ENCODE peak calls at places on chromosomes 4 and X, in five cellular contexts. P is endothelial cell of umbilical vein; R is AG20443; N is choroid plexus epithelial cell; T is stimulated activated CD4-positive, alpha-beta T cell treated with anti-CD3 and anti-CD28 coated beads, Interleukin-2, amount 100 ng/mL, for 24 hours. B is an unnamed sample.
A peak's percentile ranks its signal among the peaks of the same experiment; 100 is the strongest.

GRCh38 chr4:8404791-8405515 is 35.6 kb downstream of the ACOX3 start:
- DNase-seq in R (no peak), P (no peak), N (no peak), T (no peak), B (no peak)

GRCh38 chr4:163448541-163449203 is 24.9 kb downstream of the TKTL2 start:
- DNase-seq in T (no peak), N (peak; percentile 50), P (no peak), R (peak; percentile 17), B (no peak)

GRCh38 chrX:40485973-40486372 is 94.8 kb upstream of the ATP6AP2 start:
- DNase-seq in P (no peak), R (no peak), N (no peak), T (no peak), B (no peak)

GRCh38 chr4:94298725-94299252 is 43.8 kb downstream of the HPGDS start:
- DNase-seq in P (no peak), T (no peak), N (no peak), R (no peak), B (no peak)

GRCh38 chrX:50075630-50076349 is 125.0 kb downstream of the AKAP4 start:
- DNase-seq in T (no peak), N (no peak), P (no peak), R (no peak), B (no peak)

GRCh38 chr4:1933700-1934099 is 62.5 kb downstream of the NSD2 start:
- DNase-seq in N (no peak), P (no peak), T (no peak), R (no peak), B (no peak)

GRCh38 chr4:147103403-147103946 is 157.8 kb upstream of the TTC29 start:
- DNase-seq in N (peak; percentile 97), P (peak; percentile 36), R (peak; percentile 92), T (no peak), B (no peak)

GRCh38 chr4:56330691-56331090 is 56.6 kb downstream of the AASDH start:
- DNase-seq in R (no peak), N (peak; percentile 66), P (no peak), T (no peak), B (no peak)

GRCh38 chrX:96611619-96612362 is 72.9 kb upstream of the DIAPH2 start:
- DNase-seq in R (peak; percentile 43), T (no peak), P (no peak), N (peak; percentile 37), B (no peak)

GRCh38 chr4:144409525-144409924 is 236.4 kb upstream of the HHIP start:
- DNase-seq in T (no peak), N (no peak), P (no peak), R (no peak), B (no peak)

B was measured in activated naive CD4-positive, alpha-beta T cell treated with Interleukin-2 at 50 U/mL for 16 hours.